ENCODE peak calls at places on chromosome 20, in five cellular contexts. One of them, this sample, is unnamed.
A peak's percentile ranks its signal among the peaks of the same experiment; 100 is the strongest.

GRCh38 chr20:16844406-16844805 is 96.2 kb downstream of the OTOR start:
- DNase-seq in renal cortical epithelial cell: no peak
- DNase-seq in endothelial cell: no peak
- DNase-seq in fibroblast of the conjunctiva: no peak
- DNase-seq in T follicular helper cell: no peak
- DNase-seq in this sample: no peak

GRCh38 chr20:45938727-45939438 is 4.4 kb downstream of the PCIF1 start:
- DNase-seq in renal cortical epithelial cell: no peak
- DNase-seq in T follicular helper cell: no peak
- DNase-seq in endothelial cell: no peak
- DNase-seq in fibroblast of the conjunctiva: no peak
- DNase-seq in this sample: peak; percentile 98

GRCh38 chr20:11502051-11502450 is 415.6 kb upstream of the BTBD3 start:
- DNase-seq in endothelial cell: no peak
- DNase-seq in fibroblast of the conjunctiva: no peak
- DNase-seq in renal cortical epithelial cell: peak; percentile 84
- DNase-seq in T follicular helper cell: no peak
- DNase-seq in this sample: no peak

GRCh38 chr20:48147326-48147725 is 362.0 kb upstream of the SULF2 start:
- DNase-seq in renal cortical epithelial cell: no peak
- DNase-seq in endothelial cell: no peak
- DNase-seq in T follicular helper cell: no peak
- DNase-seq in fibroblast of the conjunctiva: no peak
- DNase-seq in this sample: no peak

GRCh38 chr20:62624325-62624690 is 18.0 kb upstream of the SLCO4A1 start:
- DNase-seq in fibroblast of the conjunctiva: no peak
- DNase-seq in T follicular helper cell: no peak
- DNase-seq in renal cortical epithelial cell: no peak
- DNase-seq in endothelial cell: no peak
- DNase-seq in this sample: no peak

GRCh38 chr20:24977797-24978196 is 14.8 kb downstream of the APMAP start:
- DNase-seq in T follicular helper cell: no peak
- DNase-seq in endothelial cell: no peak
- DNase-seq in fibroblast of the conjunctiva: no peak
- DNase-seq in renal cortical epithelial cell: no peak
- DNase-seq in this sample: no peak

GRCh38 chr20:46333136-46333991 is 25.1 kb upstream of the CDH22 start:
- DNase-seq in endothelial cell: no peak
- DNase-seq in T follicular helper cell: no peak
- DNase-seq in renal cortical epithelial cell: no peak
- DNase-seq in fibroblast of the conjunctiva: no peak
- DNase-seq in this sample: no peak

GRCh38 chr20:22492497-22492896 is 91.9 kb downstream of the FOXA2 start:
- DNase-seq in renal cortical epithelial cell: no peak
- DNase-seq in T follicular helper cell: no peak
- DNase-seq in endothelial cell: no peak
- DNase-seq in fibroblast of the conjunctiva: no peak
- DNase-seq in this sample: no peak

GRCh38 chr20:35007413-35007812 is 51.7 kb downstream of the MYH7B start:
- DNase-seq in fibroblast of the conjunctiva: no peak
- DNase-seq in T follicular helper cell: no peak
- DNase-seq in renal cortical epithelial cell: no peak
- DNase-seq in endothelial cell: no peak
- DNase-seq in this sample: no peak

GRCh38 chr20:47262365-47263013 is 94.0 kb downstream of the ZMYND8 start:
- DNase-seq in fibroblast of the conjunctiva: no peak
- DNase-seq in renal cortical epithelial cell: no peak
- DNase-seq in endothelial cell: no peak
- DNase-seq in T follicular helper cell: no peak
- DNase-seq in this sample: no peak

GRCh38 chr20:48706710-48707339 is 121.0 kb downstream of the PREX1 start:
- DNase-seq in endothelial cell: no peak
- DNase-seq in fibroblast of the conjunctiva: no peak
- DNase-seq in renal cortical epithelial cell: no peak
- DNase-seq in T follicular helper cell: no peak
- DNase-seq in this sample: no peak

GRCh38 chr20:31833130-31833930 is 12.1 kb downstream of the FOXS1 start:
- DNase-seq in T follicular helper cell: peak; percentile 30
- DNase-seq in renal cortical epithelial cell: no peak
- DNase-seq in fibroblast of the conjunctiva: no peak
- DNase-seq in endothelial cell: peak; percentile 94
- DNase-seq in this sample: peak; percentile 43

GRCh38 chr20:32465092-32465900 is 107.2 kb downstream of the ASXL1 start:
- DNase-seq in renal cortical epithelial cell: peak; percentile 85
- DNase-seq in fibroblast of the conjunctiva: peak; percentile 21
- DNase-seq in endothelial cell: no peak
- DNase-seq in T follicular helper cell: no peak
- DNase-seq in this sample: no peak

GRCh38 chr20:63444548-63444947 is 27.9 kb downstream of the KCNQ2 start:
- DNase-seq in renal cortical epithelial cell: no peak
- DNase-seq in endothelial cell: no peak
- DNase-seq in T follicular helper cell: no peak
- DNase-seq in fibroblast of the conjunctiva: no peak
- DNase-seq in this sample: no peak

GRCh38 chr20:54662064-54662463 is 186.7 kb downstream of the DOK5 start:
- DNase-seq in renal cortical epithelial cell: no peak
- DNase-seq in fibroblast of the conjunctiva: no peak
- DNase-seq in T follicular helper cell: no peak
- DNase-seq in endothelial cell: no peak
- DNase-seq in this sample: no peak

GRCh38 chr20:31704225-31705119 is 18.2 kb downstream of the BCL2L1 start:
- DNase-seq in renal cortical epithelial cell: peak; percentile 95
- DNase-seq in T follicular helper cell: no peak
- DNase-seq in fibroblast of the conjunctiva: no peak
- DNase-seq in endothelial cell: peak; percentile 53
- DNase-seq in this sample: no peak

GRCh38 chr20:62900692-62901584 is 25.4 kb downstream of the DIDO1 start:
- DNase-seq in fibroblast of the conjunctiva: no peak
- DNase-seq in endothelial cell: peak; percentile 43
- DNase-seq in renal cortical epithelial cell: peak; percentile 55
- DNase-seq in T follicular helper cell: peak; percentile 18
- DNase-seq in this sample: no peak

GRCh38 chr20:50191566-50192363 is 1.1 kb downstream of the CEBPB start:
- DNase-seq in renal cortical epithelial cell: no peak
- DNase-seq in fibroblast of the conjunctiva: no peak
- DNase-seq in T follicular helper cell: peak; percentile 37
- DNase-seq in endothelial cell: peak; percentile 70
- DNase-seq in this sample: peak; percentile 75

GRCh38 chr20:47370214-47370613 is 13.7 kb upstream of the ZMYND8 start:
- DNase-seq in endothelial cell: no peak
- DNase-seq in fibroblast of the conjunctiva: no peak
- DNase-seq in T follicular helper cell: no peak
- DNase-seq in renal cortical epithelial cell: no peak
- DNase-seq in this sample: no peak

This sample was measured in A673.